ENCODE peak calls at places on chromosomes 2 and 18, in seven cellular contexts. R, B, U, Z, Q, N and H are unnamed samples.
A peak's percentile ranks its signal among the peaks of the same experiment; 100 is the strongest.

GRCh38 chr18:79950440-79951341 is 762 bp downstream of the SLC66A2 start:
- DNase-seq in N (peak; percentile 42), Z (no peak), Q (peak; percentile 13), R (peak; percentile 47), B (no peak), U (no peak), H (no peak)

GRCh38 chr18:48544661-48545415 is 6.0 kb downstream of the CTIF start:
- DNase-seq in B (no peak), R (no peak), Q (no peak), Z (no peak), U (no peak), N (no peak), H (no peak)

GRCh38 chr2:142065700-142066099 is 65.1 kb downstream of the LRP1B start:
- DNase-seq in Z (no peak), B (no peak), U (no peak), N (no peak), R (no peak), Q (no peak), H (no peak)

GRCh38 chr2:199659207-199659606 is 191.8 kb downstream of the FTCDNL1 start:
- DNase-seq in B (no peak), N (peak; percentile 83), Q (no peak), U (peak; percentile 30), Z (no peak), R (peak; percentile 22), H (no peak)

GRCh38 chr2:99810241-99810640 is 320.4 kb upstream of the REV1 start:
- DNase-seq in U (no peak), N (no peak), B (no peak), R (no peak), Z (no peak), Q (no peak), H (no peak)

GRCh38 chr2:234425923-234426603 is 70.8 kb downstream of the ARL4C start:
- DNase-seq in Z (no peak), R (no peak), B (no peak), Q (no peak), U (no peak), N (no peak), H (peak; percentile 2)

GRCh38 chr2:66515743-66516142 is 80.8 kb downstream of the MEIS1 start:
- DNase-seq in R (no peak), Z (no peak), B (no peak), Q (no peak), N (no peak), U (no peak), H (no peak)

GRCh38 chr2:119387381-119388129 is 20.8 kb downstream of the DBI start:
- DNase-seq in Z (no peak), B (no peak), U (no peak), Q (peak; percentile 87), N (no peak), R (peak; percentile 67), H (peak; percentile 93)

GRCh38 chr2:201261471-201261870 is 1.1 kb downstream of the CASP8 start:
- DNase-seq in N (no peak), R (no peak), B (peak; percentile 52), U (no peak), Q (peak; percentile 16), Z (no peak), H (no peak)

GRCh38 chr2:16125614-16126125 is 185.3 kb downstream of the MYCN start:
- DNase-seq in U (no peak), Q (no peak), Z (no peak), R (no peak), N (no peak), B (no peak), H (no peak)

GRCh38 chr2:239152239-239152915 is 248.4 kb downstream of the HDAC4 start:
- DNase-seq in N (no peak), Q (no peak), Z (peak; percentile 34), U (no peak), B (no peak), R (no peak), H (no peak)

GRCh38 chr2:65420712-65421431 is 11.5 kb downstream of the SPRED2 start:
- DNase-seq in N (no peak), Q (peak; percentile 77), B (no peak), R (no peak), U (peak; percentile 57), Z (peak; percentile 69), H (peak; percentile 68)

GRCh38 chr2:164952057-164952702 is 3.1 kb downstream of the SLC38A11 start:
- DNase-seq in N (no peak), U (no peak), R (no peak), Z (no peak), Q (no peak), B (no peak), H (no peak)

GRCh38 chr18:23671564-23671963 is 8.9 kb upstream of the ANKRD29 start:
- DNase-seq in Q (no peak), N (no peak), B (no peak), Z (no peak), U (no peak), R (no peak), H (peak; percentile 19)

GRCh38 chr18:63869851-63870250 is 17.7 kb upstream of the SERPINB2 start:
- DNase-seq in Q (no peak), R (no peak), U (peak; percentile 13), B (no peak), Z (no peak), N (no peak), H (no peak)

GRCh38 chr18:26418225-26418624 is 130.1 kb downstream of the KCTD1 start:
- DNase-seq in N (no peak), Q (no peak), Z (no peak), R (no peak), B (no peak), U (no peak), H (no peak)

GRCh38 chr18:49865401-49865800 is 52.1 kb upstream of the ACAA2 start:
- DNase-seq in Q (no peak), R (no peak), Z (no peak), U (no peak), B (no peak), N (no peak), H (no peak)

GRCh38 chr18:39737869-39738268 is 2172.3 kb upstream of the CELF4 start:
- DNase-seq in N (no peak), R (no peak), Q (no peak), U (no peak), Z (no peak), B (no peak), H (no peak)

GRCh38 chr2:128445533-128445900 is 126.8 kb upstream of the HS6ST1 start:
- DNase-seq in N (peak; percentile 12), B (no peak), Z (peak; percentile 23), Q (no peak), U (no peak), R (no peak), H (no peak)

GRCh38 chr2:109079590-109079989 is 49.4 kb upstream of the SH3RF3 start:
- DNase-seq in R (no peak), Q (no peak), N (no peak), B (no peak), Z (no peak), U (no peak), H (no peak)

GRCh38 chr2:20115902-20116301 is 64.5 kb upstream of the LAPTM4A start:
- DNase-seq in R (no peak), B (no peak), U (no peak), Z (no peak), N (no peak), Q (no peak), H (no peak)

GRCh38 chr2:224217233-224217961 is 178.3 kb upstream of the SERPINE2 start:
- DNase-seq in Q (no peak), Z (no peak), U (no peak), N (no peak), R (no peak), B (no peak), H (no peak)

GRCh38 chr2:7083580-7084509 is 166.6 kb downstream of the RNF144A start:
- DNase-seq in U (no peak), B (no peak), R (no peak), Q (peak; percentile 10), Z (no peak), N (peak; percentile 63), H (no peak)

GRCh38 chr2:97719362-97720155 is 6.2 kb downstream of the ZAP70 start:
- DNase-seq in R (no peak), N (no peak), B (no peak), Z (no peak), U (no peak), Q (no peak), H (no peak)

GRCh38 chr18:31554776-31555175 is 36.9 kb upstream of the TTR start:
- DNase-seq in N (no peak), Z (no peak), U (no peak), B (no peak), Q (no peak), R (no peak), H (no peak)

GRCh38 chr18:58402247-58402646 is 226.6 kb downstream of the ALPK2 start:
- DNase-seq in R (no peak), Z (peak; percentile 73), Q (no peak), N (peak; percentile 25), U (no peak), B (no peak), H (no peak)

GRCh38 chr2:159410276-159410675 is 123.8 kb upstream of the WDSUB1 start:
- DNase-seq in Z (no peak), R (no peak), N (no peak), B (no peak), U (no peak), Q (no peak), H (no peak)

GRCh38 chr2:235958631-235959395 is 209.4 kb downstream of the GBX2 start:
- DNase-seq in R (no peak), Z (no peak), B (no peak), N (no peak), U (no peak), Q (no peak), H (no peak)

GRCh38 chr2:64367444-64367843 is 86.5 kb upstream of the LGALSL start:
- DNase-seq in Z (peak; percentile 0), U (no peak), Q (no peak), N (no peak), R (no peak), B (no peak), H (no peak)

GRCh38 chr2:38147333-38148121 is 71.6 kb upstream of the CYP1B1 start:
- DNase-seq in Q (no peak), Z (no peak), B (no peak), N (no peak), R (no peak), U (no peak), H (no peak)

GRCh38 chr2:190123956-190124355 is 61.4 kb upstream of the MSTN start:
- DNase-seq in U (no peak), Z (no peak), N (no peak), R (no peak), Q (no peak), B (no peak), H (no peak)

GRCh38 chr2:121902171-121902591 is 146.7 kb downstream of the TSN start:
- DNase-seq in Q (no peak), U (no peak), R (no peak), Z (no peak), B (peak; percentile 5), N (peak; percentile 67), H (no peak)

GRCh38 chr2:215361211-215361875 is 49.5 kb downstream of the ATIC start:
- DNase-seq in R (no peak), N (no peak), U (no peak), Z (no peak), B (no peak), Q (no peak), H (no peak)

GRCh38 chr2:120037995-120038541 is 25.2 kb downstream of the EPB41L5 start:
- DNase-seq in R (no peak), B (no peak), Z (no peak), N (no peak), Q (no peak), U (no peak), H (no peak)

GRCh38 chr2:117058366-117058765 is 756.1 kb upstream of the DDX18 start:
- DNase-seq in Z (no peak), R (no peak), Q (no peak), N (no peak), B (no peak), U (no peak), H (no peak)

GRCh38 chr2:241844831-241845578 is 13.7 kb downstream of the PDCD1 start:
- DNase-seq in N (peak; percentile 23), Q (no peak), R (no peak), Z (no peak), B (no peak), U (no peak), H (no peak)

GRCh38 chr2:203626952-203627681 is 79.3 kb upstream of the CD28 start:
- DNase-seq in U (no peak), Q (no peak), Z (no peak), B (no peak), N (no peak), R (no peak), H (no peak)

GRCh38 chr2:120935339-120936313 is 200.0 kb downstream of the GLI2 start:
- DNase-seq in Z (peak; percentile 79), B (no peak), U (peak; percentile 69), R (no peak), Q (no peak), N (no peak), H (no peak)